ENCODE peak calls at places on chromosome 5, in six cellular contexts. I is activated CD4-positive, alpha-beta T cell treated with anti-CD3 and anti-CD28 coated beads for 48 hours; X is AG08395; L is stimulated activated CD8-positive, alpha-beta memory T cell treated with anti-CD3 and anti-CD28 coated beads, Interleukin-12 subunit alpha, Interleukin-12 subunit beta, amount 100 ng/mL, for 1 hour; E is left cardiac atrium; G is stromal cell of bone marrow. F is an unnamed sample.

GRCh38 chr5:177546262-177546741 is 8.1 kb downstream of the FAM193B start:
- DNase-seq in I (no peak), L (no peak), E (peak; percentile 60), G (peak; percentile 98), X (peak; percentile 93), F (no peak)

GRCh38 chr5:30894811-30895210 is 298.7 kb upstream of the CDH6 start:
- DNase-seq in G (peak; percentile 18), L (no peak), E (no peak), I (no peak), X (no peak), F (no peak)

GRCh38 chr5:121982089-121982488 is 20.3 kb downstream of the SRFBP1 start:
- DNase-seq in G (no peak), L (no peak), E (no peak), I (no peak), X (no peak), F (no peak)

GRCh38 chr5:56951946-56952691 is at the start of gene MIER3:
- DNase-seq in L (peak; percentile 69), X (peak; percentile 93), G (peak; percentile 50), I (peak; percentile 86), E (peak; percentile 87), F (peak; percentile 84)

GRCh38 chr5:42483472-42484154 is 60.4 kb downstream of the GHR start:
- DNase-seq in X (no peak), L (no peak), G (no peak), I (no peak), E (no peak), F (no peak)

GRCh38 chr5:103582364-103582763 is 19.8 kb upstream of the NUDT12 start:
- DNase-seq in E (no peak), X (peak; percentile 31), G (no peak), I (peak; percentile 3), L (no peak), F (peak; percentile 5)

GRCh38 chr5:51201024-51201423 is 182.2 kb upstream of the ISL1 start:
- DNase-seq in E (no peak), G (no peak), L (no peak), X (no peak), I (no peak), F (no peak)

GRCh38 chr5:135304352-135305221 is 94.4 kb downstream of the MACROH2A1 start:
- DNase-seq in L (no peak), E (no peak), X (no peak), I (no peak), G (no peak), F (no peak)

GRCh38 chr5:179607449-179607931 is 16.0 kb downstream of the HNRNPH1 start:
- DNase-seq in L (no peak), E (peak; percentile 65), X (peak; percentile 43), I (no peak), G (no peak), F (no peak)

F was measured in stimulated activated naive CD8-positive, alpha-beta T cell treated with anti-CD3 and anti-CD28 coated beads, Interleukin-15, Interleukin-2, amounts not matched to agents 100 U/mL and 50 U/mL, for 24 hours.